ENCODE peak calls at places on chromosomes 5 and 9, in five cellular contexts. S is K562, F is heart left ventricle, T is A549, E is IMR-90. A is an unnamed sample.

GRCh38 chr9:20409321-20410092 is 212.8 kb downstream of the MLLT3 start:
- DNase-seq in S (no peak), F (no peak), T (no peak), E (no peak), A (no peak)

GRCh38 chr5:107639990-107640389 is 30.7 kb downstream of the EFNA5 start:
- DNase-seq in S (no peak), F (no peak), T (no peak), E (no peak), A (no peak)

GRCh38 chr9:34254141-34254913 is 74.7 kb downstream of the KIF24 start:
- DNase-seq in S (no peak), F (peak), T (peak), E (peak), A (peak)

GRCh38 chr5:56233230-56233629 is at the start of gene ANKRD55:
- DNase-seq in S (no peak), F (no peak), T (no peak), E (no peak), A (no peak)

GRCh38 chr5:73629456-73629855 is 3.5 kb downstream of the ARHGEF28 start:
- DNase-seq in S (no peak), F (no peak), T (no peak), E (no peak), A (no peak)

GRCh38 chr9:135240871-135241311 is 153.4 kb downstream of the OLFM1 start:
- DNase-seq in S (no peak), F (peak), T (no peak), E (no peak), A (no peak)

GRCh38 chr9:78158286-78158685 is 77.6 kb upstream of the CEP78 start:
- DNase-seq in S (no peak), F (no peak), T (no peak), E (no peak), A (no peak)

GRCh38 chr9:17627641-17628040 is 48.8 kb downstream of the SH3GL2 start:
- DNase-seq in S (no peak), F (no peak), T (no peak), E (peak), A (no peak)

GRCh38 chr9:121498150-121498486 is 1.5 kb downstream of the GGTA1 start:
- DNase-seq in S (peak), F (no peak), T (peak), E (peak), A (peak)

GRCh38 chr5:107337281-107337680 is 333.5 kb downstream of the EFNA5 start:
- DNase-seq in S (no peak), F (no peak), T (peak), E (no peak), A (peak)

GRCh38 chr9:130454096-130454811 is 9.5 kb downstream of the ASS1 start:
- DNase-seq in S (no peak), F (no peak), T (no peak), E (no peak), A (no peak)

GRCh38 chr5:151022511-151023018 is 2.2 kb downstream of the GPX3 start:
- DNase-seq in S (peak), F (no peak), T (no peak), E (no peak), A (no peak)
- TF ChIP-seq POLR2A in S (no peak), F (no peak), T (no peak), E (no peak), A (no peak)

GRCh38 chr5:12636209-12636608 is 732.0 kb upstream of the CTNND2 start:
- DNase-seq in S (no peak), F (no peak), T (no peak), E (no peak), A (no peak)
- TF ChIP-seq POLR2A in S (no peak), F (no peak), T (no peak), E (no peak), A (no peak)

GRCh38 chr5:24364711-24365110 is 280.1 kb downstream of the CDH10 start:
- DNase-seq in S (no peak), F (no peak), T (no peak), E (no peak), A (no peak)
- TF ChIP-seq POLR2A in S (no peak), F (no peak), T (no peak), E (no peak), A (no peak)

DNA sequence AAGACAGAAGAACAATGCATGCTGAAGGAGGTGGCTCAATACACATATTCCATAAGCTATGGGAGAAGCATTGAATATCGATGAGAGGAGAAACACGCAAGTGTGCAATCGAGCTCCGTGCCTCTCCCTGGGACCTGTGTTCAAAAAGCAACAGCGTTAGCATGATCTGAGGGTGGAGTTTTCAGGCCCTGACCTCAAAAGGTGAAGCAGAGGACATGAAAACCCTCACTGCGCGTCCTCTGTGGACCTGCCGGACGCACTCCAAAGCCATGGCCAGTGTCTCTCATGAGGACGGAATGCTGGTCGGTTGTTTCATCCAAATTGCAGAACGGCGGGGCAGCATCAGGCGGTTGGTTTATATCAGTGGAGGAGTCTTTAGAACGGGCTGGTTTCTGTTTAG is 67.7 kb downstream of the ANKRD33B start:
- DNase-seq in S (no peak), F (no peak), T (no peak), E (no peak), A (no peak)
- TF ChIP-seq POLR2A in S (no peak), F (no peak), T (no peak), E (no peak), A (no peak)